ENCODE peak calls at places on chromosomes 12 and 14, in eight cellular contexts. Y is right lobe of liver, W is mammary epithelial cell, H is gastrocnemius medialis, G is K562, O is lung, N is left lung, V is GM23248. K is an unnamed sample. For H3K4me1, the result is how much of the 10 kb centered on the place peaks cover.

GRCh38 chr14:53848851-53849250 is 107.8 kb downstream of the BMP4 start:
- DNase-seq in V (no peak), N (no peak), Y (no peak), G (no peak), O (no peak), H (no peak), W (no peak), K (no peak)

GRCh38 chr14:31206536-31207286 is 882 bp downstream of the HECTD1 start:
- DNase-seq in O (peak), Y (peak), H (no peak), G (peak), V (peak), W (no peak), N (peak), K (peak)

GRCh38 chr12:46783881-46784280 is 41.9 kb downstream of the SLC38A4 start:
- DNase-seq in W (no peak), H (no peak), G (no peak), V (no peak), N (no peak), Y (no peak), O (no peak), K (no peak)

GRCh38 chr12:211142-211465 is 2.9 kb downstream of the SLC6A12 start:
- DNase-seq in N (no peak), O (no peak), V (no peak), Y (no peak), H (no peak), G (no peak), W (no peak), K (no peak)

GRCh38 chr12:106227641-106228319 is 20.0 kb downstream of the CKAP4 start:
- DNase-seq in N (peak), G (no peak), V (peak), Y (peak), O (peak), H (peak), W (peak), K (no peak)

GRCh38 chr14:50044040-50044651 is 72.2 kb downstream of the VCPKMT start:
- DNase-seq in G (no peak), W (no peak), H (no peak), V (no peak), N (no peak), O (no peak), Y (no peak), K (no peak)

GRCh38 chr12:122060069-122060468 is 18.5 kb upstream of the MLXIP start:
- DNase-seq in O (no peak), W (no peak), V (no peak), H (no peak), G (no peak), N (no peak), Y (no peak), K (no peak)

GRCh38 chr12:113366827-113367226 is 8.4 kb downstream of the PLBD2 start:
- DNase-seq in G (no peak), W (no peak), H (peak), V (no peak), O (no peak), Y (no peak), N (no peak), K (no peak)

GRCh38 chr14:45252356-45253069 is 489 bp downstream of the MIS18BP1 start:
- DNase-seq in N (no peak), Y (no peak), W (peak), G (no peak), O (no peak), H (no peak), V (peak), K (no peak)

GRCh38 chr14:20343855-20344205 is 395 bp downstream of the PARP2 start:
- DNase-seq in V (peak), N (no peak), O (no peak), G (no peak), W (no peak), H (no peak), Y (no peak), K (no peak)

GRCh38 chr14:33062881-33063280 is 124.2 kb downstream of the NPAS3 start:
- DNase-seq in Y (no peak), V (peak), H (no peak), O (no peak), N (no peak), G (no peak), W (peak), K (no peak)

GRCh38 chr14:21109377-21110260 is 8.8 kb downstream of the TMEM253 start:
- DNase-seq in O (no peak), N (no peak), G (no peak), Y (no peak), W (peak), V (no peak), H (no peak), K (no peak)

GRCh38 chr12:42812086-42812485 is 222.5 kb upstream of the PRICKLE1 start:
- DNase-seq in O (no peak), N (no peak), Y (no peak), G (no peak), W (no peak), H (no peak), V (peak), K (no peak)

GRCh38 chr14:58191763-58192596 is 8.0 kb upstream of the ACTR10 start:
- DNase-seq in N (no peak), G (no peak), W (no peak), V (no peak), Y (no peak), H (no peak), O (no peak), K (no peak)

GRCh38 chr14:23101213-23101970 is 3.4 kb downstream of the CIROP start:
- DNase-seq in V (no peak), O (no peak), N (no peak), G (no peak), H (no peak), Y (no peak), W (no peak), K (no peak)

GRCh38 chr12:121577443-121578180 is 3.2 kb downstream of the KDM2B start:
- DNase-seq in V (no peak), W (no peak), O (no peak), H (no peak), Y (no peak), N (no peak), G (no peak), K (no peak)

GRCh38 chr14:71478542-71478941 is 453.7 kb upstream of the RGS6 start:
- DNase-seq in G (no peak), N (no peak), H (no peak), Y (no peak), W (no peak), V (no peak), O (no peak), K (no peak)

GRCh38 chr12:92471551-92471950 is 231.2 kb upstream of the PLEKHG7 start:
- DNase-seq in Y (no peak), G (no peak), N (no peak), H (no peak), W (no peak), V (no peak), O (no peak), K (peak)

GRCh38 chr14:29243355-29243754 is 476.8 kb downstream of the FOXG1 start:
- DNase-seq in W (no peak), O (no peak), Y (no peak), V (peak), G (no peak), N (no peak), H (no peak), K (no peak)

GRCh38 chr12:99390707-99391106 is 256.8 kb upstream of the GARIN6 start:
- DNase-seq in H (no peak), G (no peak), V (peak), N (no peak), Y (no peak), W (no peak), O (no peak), K (no peak)

GRCh38 chr12:41365653-41366131 is 177.6 kb downstream of the PDZRN4 start:
- DNase-seq in G (no peak), O (no peak), H (no peak), N (no peak), W (no peak), V (no peak), Y (no peak), K (no peak)

GRCh38 chr12:65935906-65936528 is 111.7 kb downstream of the HMGA2 start:
- DNase-seq in Y (no peak), H (no peak), V (no peak), O (no peak), G (no peak), W (peak), N (no peak), K (no peak)

GRCh38 chr14:63174760-63175191 is 29.5 kb upstream of the RHOJ start:
- DNase-seq in V (peak), H (no peak), Y (no peak), G (no peak), W (peak), O (no peak), N (no peak), K (no peak)

GRCh38 chr14:75459099-75459741 is 31.4 kb downstream of the JDP2 start:
- DNase-seq in Y (no peak), O (no peak), W (no peak), N (peak), G (no peak), V (no peak), H (peak), K (no peak)

GRCh38 chr14:23054000-23054811 is 3.1 kb downstream of the CDH24 start:
- DNase-seq in N (no peak), V (no peak), W (no peak), Y (no peak), H (no peak), G (peak), O (no peak), K (no peak)

GRCh38 chr14:72679591-72680151 is 214.2 kb downstream of the DPF3 start:
- DNase-seq in N (no peak), W (no peak), V (no peak), G (no peak), H (no peak), O (no peak), Y (no peak), K (no peak)

GRCh38 chr12:41185946-41186345 is 2.2 kb upstream of the PDZRN4 start:
- DNase-seq in Y (no peak), G (no peak), N (no peak), V (peak), W (no peak), H (no peak), O (no peak), K (no peak)

GRCh38 chr14:88933203-88933602 is 108.8 kb downstream of the TTC8 start:
- DNase-seq in O (no peak), H (no peak), Y (no peak), V (no peak), G (no peak), N (no peak), W (no peak), K (no peak)

GRCh38 chr14:92539419-92539818 is 25.8 kb downstream of the RIN3 start:
- DNase-seq in O (no peak), V (peak), W (no peak), H (no peak), N (no peak), G (no peak), Y (peak), K (no peak)

GRCh38 chr12:108605000-108605689 is 7.3 kb upstream of the TMEM119 start:
- DNase-seq in W (no peak), H (no peak), G (no peak), O (no peak), N (peak), V (no peak), Y (no peak), K (no peak)

GRCh38 chr14:73227812-73228781 is 9.2 kb upstream of the PAPLN start:
- DNase-seq in Y (no peak), H (peak), W (peak), G (no peak), N (no peak), O (no peak), V (peak), K (no peak)

GRCh38 chr12:53595212-53595611 is 31.0 kb downstream of the ATF7 start:
- DNase-seq in Y (no peak), V (peak), O (no peak), H (no peak), G (no peak), W (no peak), N (no peak), K (no peak)

GRCh38 chr14:49975286-49975685 is 82.4 kb downstream of the ARF6 start:
- DNase-seq in N (no peak), Y (no peak), W (peak), G (no peak), O (no peak), H (no peak), V (peak), K (no peak)

DNA sequence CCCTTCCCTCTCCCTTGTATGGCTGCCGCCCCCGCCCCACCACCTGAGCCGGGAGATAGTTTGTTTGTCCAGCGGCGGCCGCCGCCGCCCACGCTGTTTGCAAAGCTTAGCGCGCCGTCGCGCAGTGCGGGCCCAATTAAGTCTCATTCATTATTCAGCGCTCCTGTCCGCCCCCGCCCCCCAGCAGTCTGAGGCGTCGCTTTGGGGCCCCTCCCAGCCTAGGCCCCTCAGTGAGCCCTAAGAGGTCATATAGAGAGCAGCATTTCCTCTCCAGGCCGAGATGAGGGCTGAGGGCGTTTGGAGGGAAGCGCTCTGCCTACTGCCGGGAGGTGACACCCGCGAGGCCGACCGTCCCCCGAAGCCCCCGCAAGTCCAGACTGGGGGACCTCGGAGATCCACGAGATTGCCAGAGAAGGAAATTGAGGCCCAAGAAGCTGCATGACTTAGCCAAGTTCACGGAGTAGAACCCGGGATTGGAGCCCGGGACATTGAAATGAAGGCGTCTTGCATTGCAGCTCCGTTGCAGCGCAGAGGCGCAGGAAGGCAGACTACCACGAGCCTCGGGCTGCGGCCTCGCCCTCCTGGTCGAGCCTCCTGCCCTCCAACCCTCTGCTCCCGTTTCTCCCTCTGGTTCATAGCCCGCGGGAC is at the start of gene DNAJC22:
- DNase-seq in V (peak), N (no peak), H (no peak), G (peak), Y (peak), O (no peak), W (no peak), K (peak)
- H3K4me1 ChIP-seq in V (under half), N (under half), H (half or more), G (half or more), Y (under half), O (under half), W (under half), K (under half)

GRCh38 chr14:61517861-61518802 is 177.2 kb upstream of the HIF1A start:
- DNase-seq in V (no peak), Y (peak), H (no peak), O (no peak), N (no peak), W (no peak), G (no peak), K (no peak)
- H3K4me1 ChIP-seq in V (under half), Y (under half), H (under half), O (under half), N (under half), W (under half), G (under half), K (under half)

GRCh38 chr14:93962701-93963601 is 13.4 kb downstream of the ASB2 start:
- DNase-seq in V (no peak), Y (no peak), G (no peak), H (peak), W (no peak), O (no peak), N (peak), K (peak)
- H3K4me1 ChIP-seq in V (under half), Y (under half), G (under half), H (half or more), W (half or more), O (under half), N (under half), K (half or more)

GRCh38 chr12:11825278-11825677 is 175.8 kb downstream of the ETV6 start:
- DNase-seq in V (no peak), Y (no peak), O (no peak), W (no peak), H (no peak), N (no peak), G (no peak), K (no peak)
- H3K4me1 ChIP-seq in V (under half), Y (under half), O (under half), W (under half), H (under half), N (under half), G (under half), K (under half)

DNA sequence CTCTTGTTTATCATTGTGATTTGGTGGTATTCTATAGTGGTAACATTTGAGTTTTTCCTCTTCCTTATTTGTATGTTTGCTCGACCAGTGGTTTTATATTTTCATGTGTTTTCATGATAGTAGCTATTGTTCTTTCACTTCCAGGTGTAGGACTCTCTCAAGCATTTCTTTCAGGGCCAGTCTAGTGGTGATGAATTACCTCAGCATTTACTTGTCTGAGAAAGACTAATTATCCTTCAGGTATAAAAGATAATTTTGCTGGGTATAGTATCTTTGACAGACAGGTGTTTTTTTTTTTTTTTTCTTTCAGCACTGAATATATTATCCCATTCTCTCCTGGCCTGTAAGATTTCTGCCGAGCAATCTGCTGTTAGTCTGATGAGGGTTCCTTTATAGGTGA is 35.0 kb upstream of the CCND2 start:
- DNase-seq in G (no peak), V (no peak), W (no peak), N (no peak), H (no peak), O (no peak), Y (no peak), K (no peak)
- H3K4me1 ChIP-seq in G (under half), V (under half), W (under half), N (under half), H (under half), O (under half), Y (under half), K (under half)

GRCh38 chr12:132196873-132197390 is 52.7 kb downstream of the NOC4L start:
- DNase-seq in Y (no peak), V (no peak), N (peak), O (no peak), H (no peak), W (no peak), G (no peak), K (no peak)
- H3K4me1 ChIP-seq in Y (under half), V (under half), N (under half), O (under half), H (under half), W (under half), G (under half), K (under half)

GRCh38 chr12:47811581-47812484 is 7.9 kb downstream of the HDAC7 start:
- DNase-seq in G (no peak), V (peak), W (no peak), O (no peak), N (no peak), Y (no peak), H (no peak), K (no peak)

GRCh38 chr12:47807338-47807737 is 12.4 kb downstream of the HDAC7 start:
- DNase-seq in W (no peak), Y (no peak), G (no peak), O (no peak), H (no peak), N (no peak), V (peak), K (no peak)

GRCh38 chr12:47811070-47811391 is 8.7 kb downstream of the HDAC7 start:
- DNase-seq in G (no peak), N (no peak), O (no peak), V (no peak), H (no peak), W (no peak), Y (no peak), K (no peak)

GRCh38 chr12:47808049-47808448 is 11.7 kb downstream of the HDAC7 start:
- DNase-seq in O (peak), N (peak), H (peak), Y (peak), W (no peak), G (peak), V (peak), K (peak)

DNA sequence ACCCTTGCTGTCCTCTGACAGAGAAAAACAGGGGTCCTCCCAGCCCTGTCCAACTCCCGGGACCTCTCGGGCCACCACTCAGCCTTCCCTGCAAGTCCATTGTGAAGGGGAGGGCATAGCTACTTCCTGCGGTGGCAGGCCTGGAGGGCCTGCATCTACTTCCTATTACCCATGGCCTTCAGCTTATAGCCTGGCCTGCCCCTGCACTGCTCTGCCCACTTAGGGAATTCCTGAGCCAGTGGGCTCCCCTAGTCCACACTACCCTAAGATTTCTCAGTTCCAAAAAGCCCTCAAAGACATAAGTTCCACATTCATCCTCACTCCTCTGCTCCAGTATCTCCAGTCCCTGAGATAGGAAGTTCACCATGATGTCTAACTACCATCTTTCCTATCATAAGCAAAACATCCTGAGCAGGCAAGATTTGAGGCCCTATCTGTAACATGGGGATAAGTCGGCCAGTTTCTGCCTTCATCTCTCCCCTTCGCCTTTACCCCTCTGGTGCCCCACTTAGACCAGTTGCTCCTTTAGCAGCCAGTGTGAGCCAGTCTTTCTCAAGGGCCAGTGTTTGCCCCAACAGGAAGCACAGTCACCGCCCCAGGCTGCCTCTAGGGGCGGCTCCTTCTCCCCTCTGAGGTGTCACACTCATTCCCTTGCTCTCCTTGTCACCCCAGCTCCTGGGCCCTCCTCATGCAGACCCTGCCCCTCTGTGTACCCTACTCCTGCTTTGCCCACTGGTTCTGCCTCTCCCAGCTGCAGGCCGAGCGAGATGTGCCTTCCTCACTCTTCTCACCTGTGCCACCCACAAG is 10.9 kb downstream of the HDAC7 start:
- DNase-seq in V (peak), O (no peak), W (peak), N (peak), H (no peak), G (peak), Y (no peak), K (peak)
- H3K4me1 ChIP-seq in V (half or more), O (half or more), W (under half), N (half or more), H (half or more), G (half or more), Y (under half), K (half or more)

GRCh38 chr14:95524706-95525512 is 8.5 kb upstream of the SYNE3 start:
- DNase-seq in N (no peak), H (no peak), W (peak), V (peak), O (no peak), G (no peak), Y (no peak), K (no peak)
- H3K4me1 ChIP-seq in N (under half), H (under half), W (under half), V (under half), O (under half), G (under half), Y (under half), K (under half)